ENCODE peak calls at places on chromosomes 7 and 10, in six cellular contexts. M is NT2/D1, A is H7, S is pancreas, W is EL, X is T-helper 9 cell. K is an unnamed sample.

GRCh38 chr7:88377421-88377820 is 70.7 kb upstream of the STEAP4 start:
- DNase-seq in A (peak), S (no peak), X (no peak), M (peak), W (no peak), K (peak)

GRCh38 chr7:24050991-24051529 is 232.9 kb upstream of the NPY start:
- DNase-seq in M (no peak), W (no peak), X (no peak), S (no peak), A (no peak), K (no peak)

GRCh38 chr7:120837599-120837998 is 20.3 kb downstream of the TSPAN12 start:
- DNase-seq in X (no peak), M (no peak), A (no peak), S (no peak), W (no peak), K (no peak)

GRCh38 chr7:135713836-135714470 is 14.0 kb downstream of the SLC13A4 start:
- DNase-seq in X (no peak), M (no peak), A (no peak), S (no peak), W (no peak), K (no peak)

GRCh38 chr10:35885076-35885475 is 243.0 kb upstream of the FZD8 start:
- DNase-seq in W (no peak), A (no peak), S (no peak), X (no peak), M (no peak), K (no peak)

GRCh38 chr10:97411411-97411810 is 10.3 kb upstream of the RRP12 start:
- DNase-seq in S (no peak), W (peak), X (no peak), M (no peak), A (peak), K (peak)

GRCh38 chr7:90119178-90119971 is 34.9 kb upstream of the STEAP1 start:
- DNase-seq in X (no peak), M (peak), A (peak), W (peak), S (peak), K (no peak)

GRCh38 chr7:135718794-135719436 is 9.1 kb downstream of the SLC13A4 start:
- DNase-seq in A (no peak), X (no peak), W (no peak), M (no peak), S (no peak), K (no peak)

GRCh38 chr10:72888151-72888638 is 5.3 kb upstream of the OIT3 start:
- DNase-seq in X (no peak), M (no peak), S (no peak), W (no peak), A (no peak), K (no peak)

GRCh38 chr7:77321300-77321699 is 94.8 kb downstream of the GSAP start:
- DNase-seq in M (no peak), A (no peak), W (no peak), S (no peak), X (no peak), K (no peak)

GRCh38 chr10:94361161-94361794 is 1.5 kb downstream of the NOC3L start:
- DNase-seq in A (no peak), M (no peak), W (peak), X (no peak), S (no peak), K (no peak)

GRCh38 chr10:97165499-97165898 is 20.3 kb downstream of the SLIT1 start:
- DNase-seq in M (no peak), A (no peak), X (no peak), W (no peak), S (no peak), K (no peak)

GRCh38 chr7:77409739-77410545 is 6.2 kb downstream of the GSAP start:
- DNase-seq in A (no peak), S (no peak), M (no peak), X (no peak), W (peak), K (no peak)

GRCh38 chr7:107319724-107320228 is 150.1 kb upstream of the GPR22 start:
- DNase-seq in X (no peak), A (no peak), M (no peak), S (no peak), W (no peak), K (no peak)

K was measured in Caco-2.